ENCODE peak calls at places on chromosomes 3 and 15, in five cellular contexts. V is brain microvascular endothelial cell, B is RWPE1, K is body of pancreas, N is mammary epithelial cell. Y is an unnamed sample.

GRCh38 chr3:50525987-50526386 is 22.6 kb upstream of the CACNA2D2 start:
- DNase-seq in B (peak), K (peak), V (peak), N (peak), Y (no peak)

GRCh38 chr3:134333522-134334181 is 40.6 kb downstream of the AMOTL2 start:
- DNase-seq in K (no peak), V (peak), N (no peak), B (no peak), Y (peak)

GRCh38 chr15:45110256-45110820 is 3.6 kb downstream of the DUOX2 start:
- DNase-seq in N (no peak), K (no peak), V (no peak), B (no peak), Y (no peak)

GRCh38 chr3:160401301-160402095 is 2.0 kb downstream of the SMC4 start:
- DNase-seq in B (peak), V (peak), K (peak), N (peak), Y (no peak)

GRCh38 chr15:29670945-29671307 is 151.3 kb downstream of the TJP1 start:
- DNase-seq in V (peak), B (peak), K (peak), N (peak), Y (no peak)

GRCh38 chr3:143951351-143951971 is 20.2 kb upstream of the DIPK2A start:
- DNase-seq in V (peak), N (peak), B (peak), K (no peak), Y (peak)

GRCh38 chr3:128271536-128272332 is 118.5 kb downstream of the EEFSEC start:
- DNase-seq in K (no peak), V (no peak), B (no peak), N (no peak), Y (no peak)

GRCh38 chr15:49045691-49046112 is 544 bp downstream of the SECISBP2L start:
- DNase-seq in N (peak), K (no peak), V (peak), B (peak), Y (no peak)

GRCh38 chr3:73784647-73785420 is 160.1 kb upstream of the PDZRN3 start:
- DNase-seq in K (no peak), N (no peak), V (no peak), B (no peak), Y (no peak)

GRCh38 chr3:104909188-104909587 is 457.5 kb upstream of the ALCAM start:
- DNase-seq in B (no peak), N (peak), K (peak), V (peak), Y (peak)

GRCh38 chr3:179840985-179841384 is 188.1 kb downstream of the USP13 start:
- DNase-seq in B (peak), V (peak), N (peak), K (peak), Y (no peak)

GRCh38 chr3:47299396-47300318 is 16.9 kb downstream of the KLHL18 start:
- DNase-seq in V (no peak), B (no peak), N (no peak), K (no peak), Y (no peak)

GRCh38 chr3:171790898-171791694 is 19.2 kb downstream of the PLD1 start:
- DNase-seq in V (no peak), N (no peak), B (no peak), K (no peak), Y (no peak)

GRCh38 chr3:56269755-56270154 is 198.5 kb downstream of the ERC2 start:
- DNase-seq in V (no peak), K (no peak), N (no peak), B (no peak), Y (no peak)

GRCh38 chr3:159829056-159829995 is 159.3 kb upstream of the IL12A start:
- DNase-seq in B (peak), K (peak), N (peak), V (no peak), Y (no peak)

GRCh38 chr3:64748244-64748894 is 60.6 kb upstream of the ADAMTS9 start:
- DNase-seq in N (no peak), B (no peak), K (no peak), V (no peak), Y (no peak)

GRCh38 chr15:90910441-90911301 is 7.6 kb downstream of the MAN2A2 start:
- DNase-seq in B (no peak), V (no peak), K (no peak), N (no peak), Y (no peak)

GRCh38 chr3:129554356-129555120 is 11.6 kb downstream of the H1-8 start:
- DNase-seq in B (no peak), K (no peak), V (no peak), N (no peak), Y (no peak)

GRCh38 chr3:142929109-142929508 is 34.4 kb downstream of the PAQR9 start:
- DNase-seq in V (peak), K (peak), B (peak), N (peak), Y (peak)

GRCh38 chr15:68650901-68651709 is 72.3 kb downstream of the CORO2B start:
- DNase-seq in V (no peak), N (no peak), K (peak), B (no peak), Y (peak)

GRCh38 chr15:29550834-29551465 is 271.3 kb downstream of the TJP1 start:
- DNase-seq in N (no peak), K (peak), B (no peak), V (no peak), Y (no peak)

GRCh38 chr3:194134231-194134756 is 1.7 kb upstream of the HES1 start:
- DNase-seq in K (no peak), B (no peak), V (no peak), N (no peak), Y (no peak)

GRCh38 chr3:113261996-113262665 is 50.8 kb downstream of the BOC start:
- DNase-seq in V (no peak), K (peak), B (no peak), N (peak), Y (no peak)
- H3K27ac ChIP-seq in V (no peak), K (no peak), B (no peak), N (no peak), Y (no peak)

DNA sequence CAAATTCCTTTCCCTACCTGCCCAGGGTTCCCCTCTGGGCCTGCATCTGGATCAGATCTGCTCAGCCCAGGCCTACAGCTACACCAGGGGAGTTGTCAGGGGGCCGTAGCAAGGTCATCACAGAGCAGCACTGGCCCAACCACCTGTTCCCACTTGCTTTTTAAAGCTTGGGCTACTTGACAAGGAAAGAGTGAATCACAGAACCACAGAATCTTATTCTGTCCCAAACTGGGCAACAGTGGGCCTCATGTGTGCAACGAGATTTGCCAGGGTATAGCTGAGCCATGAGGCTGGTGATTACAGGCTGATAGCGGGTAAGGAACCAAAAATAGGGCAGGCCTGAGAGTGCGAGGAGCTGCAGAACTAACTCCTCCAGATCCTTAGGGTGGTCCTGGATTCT is 66.7 kb downstream of the MYLK start:
- DNase-seq in B (no peak), V (no peak), K (no peak), N (no peak), Y (no peak)
- H3K27ac ChIP-seq in B (peak), V (peak), K (no peak), N (peak), Y (no peak)

DNA sequence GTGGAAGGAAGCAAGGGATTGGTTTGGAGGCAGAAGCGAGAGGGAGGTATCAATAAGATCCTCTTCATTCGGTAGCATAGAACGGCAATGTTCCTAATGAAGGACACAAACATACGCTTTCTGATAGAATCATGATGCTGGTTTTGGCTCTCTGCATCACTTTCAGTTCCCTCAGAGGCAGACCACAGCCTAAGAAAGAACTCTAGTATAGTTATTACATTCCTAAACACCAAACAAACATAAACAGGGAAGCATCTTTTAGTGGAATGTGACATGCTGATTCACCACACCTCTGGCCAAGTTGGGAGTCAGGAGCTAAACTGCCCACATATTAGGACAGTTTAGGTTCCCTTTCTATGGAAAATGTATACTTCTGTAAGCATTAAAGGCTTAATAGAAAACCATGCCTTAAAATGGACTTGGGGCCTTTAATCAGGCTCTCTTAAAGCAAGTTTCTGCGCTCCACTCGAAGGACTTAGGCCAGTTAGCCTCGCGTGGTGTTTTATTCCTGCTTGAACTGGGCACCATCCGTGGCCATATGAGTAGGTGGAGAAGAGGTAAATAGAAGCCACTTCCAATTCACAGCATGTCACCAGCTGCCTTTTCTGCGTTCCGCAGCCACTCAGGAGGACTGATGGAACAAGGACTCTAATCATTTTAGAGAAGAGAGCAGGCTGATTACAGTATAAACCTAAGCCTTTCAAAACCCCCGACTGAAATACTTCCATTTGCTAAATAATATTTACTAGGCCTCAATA is 53.7 kb downstream of the CD47 start:
- DNase-seq in K (peak), B (no peak), N (no peak), V (no peak), Y (peak)
- H3K27ac ChIP-seq in K (no peak), B (no peak), N (no peak), V (no peak), Y (no peak)

DNA sequence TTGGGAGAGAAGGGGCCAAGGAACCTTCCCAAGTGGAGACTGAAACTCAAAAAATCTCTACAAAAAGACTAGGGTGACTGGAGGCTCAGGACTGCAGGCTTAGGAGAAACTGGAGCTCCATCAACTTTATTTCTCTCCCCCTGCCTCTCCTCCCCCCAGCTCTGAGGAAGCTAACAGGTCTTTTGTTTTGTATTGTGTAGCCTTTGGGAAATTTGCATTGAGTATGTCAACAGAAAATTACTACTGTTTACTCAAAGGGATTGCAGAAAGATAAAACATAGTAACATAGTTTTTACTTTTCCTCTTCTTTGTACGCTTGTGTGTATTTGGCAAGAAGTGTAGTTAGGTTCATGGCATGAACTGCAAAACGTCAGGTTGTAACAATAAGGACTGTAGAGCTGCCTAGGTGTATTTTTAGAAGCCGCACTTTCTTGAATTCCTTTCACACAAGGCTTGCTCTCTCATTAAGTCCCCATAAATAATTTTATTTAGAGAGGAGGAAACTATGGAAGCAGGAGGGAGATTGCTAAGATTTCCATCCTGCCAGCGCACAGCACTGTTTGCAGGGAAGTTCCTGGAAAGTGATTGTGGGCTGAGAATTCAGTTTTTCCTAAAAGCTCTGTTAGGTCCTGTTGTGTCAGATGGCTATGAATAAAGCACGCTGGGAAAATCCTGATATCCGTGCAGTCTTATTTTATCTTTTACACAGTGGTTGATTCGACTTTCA is 21.1 kb upstream of the SATB1 start:
- DNase-seq in B (no peak), N (no peak), K (no peak), V (no peak), Y (no peak)
- H3K27ac ChIP-seq in B (no peak), N (no peak), K (no peak), V (no peak), Y (no peak)

DNA sequence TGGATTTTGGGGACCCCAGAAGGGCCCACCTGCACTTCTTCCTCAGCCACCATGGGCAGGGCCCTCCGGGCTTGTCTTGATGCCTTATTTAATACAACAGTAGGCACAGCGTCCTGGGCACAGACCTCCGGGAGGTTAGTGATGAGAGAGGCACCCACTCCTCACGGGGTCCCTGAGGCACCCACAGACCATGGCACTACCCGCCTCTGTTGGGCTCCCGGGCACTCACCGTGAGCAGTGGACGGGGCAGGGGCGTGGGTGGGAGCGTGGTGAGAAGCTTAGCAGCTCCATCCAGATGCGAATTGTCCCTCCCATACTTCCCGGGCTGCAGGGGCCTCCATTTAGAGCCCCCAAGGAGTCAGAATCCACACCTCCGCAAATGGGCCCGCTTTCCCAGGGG is 317 bp upstream of the MESP2 start:
- DNase-seq in B (no peak), K (no peak), N (no peak), V (no peak), Y (no peak)
- H3K27ac ChIP-seq in B (peak), K (no peak), N (no peak), V (no peak), Y (no peak)

GRCh38 chr3:124147429-124147828 is 155.5 kb upstream of the ROPN1 start:
- DNase-seq in K (no peak), V (no peak), B (no peak), N (no peak), Y (no peak)

GRCh38 chr3:124140751-124141150 is 148.8 kb upstream of the ROPN1 start:
- DNase-seq in K (no peak), V (no peak), N (no peak), B (no peak), Y (no peak)

GRCh38 chr3:124142389-124142970 is 150.6 kb upstream of the ROPN1 start:
- DNase-seq in B (no peak), N (no peak), V (no peak), K (no peak), Y (no peak)

GRCh38 chr3:124143047-124143446 is 151.1 kb upstream of the ROPN1 start:
- DNase-seq in K (no peak), N (no peak), B (no peak), V (no peak), Y (no peak)

GRCh38 chr3:124144035-124144814 is 152.3 kb upstream of the ROPN1 start:
- DNase-seq in B (no peak), V (no peak), K (no peak), N (no peak), Y (no peak)
- H3K27ac ChIP-seq in B (no peak), V (no peak), K (no peak), N (no peak), Y (no peak)

GRCh38 chr3:150388468-150389418 is 19.4 kb upstream of the TSC22D2 start:
- DNase-seq in K (no peak), N (no peak), B (no peak), V (no peak), Y (no peak)
- H3K27ac ChIP-seq in K (no peak), N (no peak), B (no peak), V (no peak), Y (no peak)

Y was measured in WERI-Rb-1.